ENCODE peak calls at places on chromosomes 12 and 14, in seven cellular contexts. One of them, this sample, is unnamed.
A peak's percentile ranks its signal among the peaks of the same experiment; 100 is the strongest.

GRCh38 chr14:89378119-89378518 is 38.9 kb downstream of the FOXN3 start:
- DNase-seq in K562: no peak
- DNase-seq in GM12878: no peak
- DNase-seq in SK-N-SH: no peak
- DNase-seq in H1: no peak
- DNase-seq in HepG2: no peak
- DNase-seq in GM12891: no peak
- DNase-seq in this sample: no peak

GRCh38 chr14:71474291-71474690 is 457.9 kb upstream of the RGS6 start:
- DNase-seq in HepG2: no peak
- DNase-seq in GM12891: no peak
- DNase-seq in GM12878: no peak
- DNase-seq in SK-N-SH: peak; percentile 16
- DNase-seq in H1: no peak
- DNase-seq in K562: no peak
- DNase-seq in this sample: no peak

GRCh38 chr14:75254901-75255300 is 23.7 kb upstream of the FOS start:
- DNase-seq in H1: no peak
- DNase-seq in SK-N-SH: no peak
- DNase-seq in K562: no peak
- DNase-seq in GM12878: no peak
- DNase-seq in GM12891: no peak
- DNase-seq in HepG2: no peak
- DNase-seq in this sample: no peak

GRCh38 chr12:10131101-10131632 is 1.2 kb upstream of the CLEC7A start:
- DNase-seq in K562: no peak
- DNase-seq in SK-N-SH: no peak
- DNase-seq in H1: no peak
- DNase-seq in HepG2: no peak
- DNase-seq in GM12878: no peak
- DNase-seq in GM12891: no peak
- DNase-seq in this sample: no peak

GRCh38 chr14:104803280-104803915 is 2.5 kb downstream of the ZBTB42 start:
- DNase-seq in SK-N-SH: no peak
- DNase-seq in GM12878: no peak
- DNase-seq in K562: no peak
- DNase-seq in H1: no peak
- DNase-seq in HepG2: no peak
- DNase-seq in GM12891: no peak
- DNase-seq in this sample: no peak

GRCh38 chr12:69732088-69732487 is 6.6 kb upstream of the RAB3IP start:
- DNase-seq in HepG2: no peak
- DNase-seq in SK-N-SH: no peak
- DNase-seq in GM12878: no peak
- DNase-seq in K562: no peak
- DNase-seq in H1: no peak
- DNase-seq in GM12891: no peak
- DNase-seq in this sample: no peak

GRCh38 chr12:107929436-107929835 is 154.9 kb downstream of the ASCL4 start:
- DNase-seq in HepG2: peak; percentile 35
- DNase-seq in H1: no peak
- DNase-seq in SK-N-SH: peak; percentile 42
- DNase-seq in GM12878: no peak
- DNase-seq in GM12891: no peak
- DNase-seq in K562: peak; percentile 34
- DNase-seq in this sample: no peak

GRCh38 chr14:88326352-88327103 is 3.5 kb upstream of the KCNK10 start:
- DNase-seq in K562: no peak
- DNase-seq in HepG2: no peak
- DNase-seq in GM12878: no peak
- DNase-seq in H1: peak; percentile 68
- DNase-seq in SK-N-SH: peak; percentile 51
- DNase-seq in GM12891: no peak
- DNase-seq in this sample: no peak

GRCh38 chr14:99415496-99416281 is 65.0 kb downstream of the SETD3 start:
- DNase-seq in GM12891: peak; percentile 57
- DNase-seq in H1: no peak
- DNase-seq in K562: peak; percentile 58
- DNase-seq in HepG2: peak; percentile 82
- DNase-seq in SK-N-SH: peak; percentile 77
- DNase-seq in GM12878: peak; percentile 55
- DNase-seq in this sample: peak; percentile 46

GRCh38 chr14:23299558-23299957 is 3.1 kb downstream of the PPP1R3E start:
- DNase-seq in GM12878: no peak
- DNase-seq in HepG2: peak; percentile 87
- DNase-seq in GM12891: no peak
- DNase-seq in SK-N-SH: no peak
- DNase-seq in K562: no peak
- DNase-seq in H1: no peak
- DNase-seq in this sample: no peak

GRCh38 chr12:65464930-65465329 is 186.4 kb downstream of the MSRB3 start:
- DNase-seq in SK-N-SH: no peak
- DNase-seq in K562: no peak
- DNase-seq in GM12878: no peak
- DNase-seq in GM12891: no peak
- DNase-seq in H1: no peak
- DNase-seq in HepG2: no peak
- DNase-seq in this sample: no peak

GRCh38 chr12:47942327-47943230 is 20.8 kb upstream of the TMEM106C start:
- DNase-seq in HepG2: peak; percentile 6
- DNase-seq in GM12891: no peak
- DNase-seq in SK-N-SH: peak; percentile 86
- DNase-seq in H1: peak; percentile 93
- DNase-seq in GM12878: no peak
- DNase-seq in K562: peak; percentile 66
- DNase-seq in this sample: peak; percentile 58

GRCh38 chr12:22530-23201 is 43.9 kb upstream of the IQSEC3 start:
- DNase-seq in K562: no peak
- DNase-seq in GM12891: no peak
- DNase-seq in GM12878: no peak
- DNase-seq in SK-N-SH: no peak
- DNase-seq in H1: peak; percentile 45
- DNase-seq in HepG2: no peak
- DNase-seq in this sample: no peak

GRCh38 chr14:54688229-54688628 is 121.3 kb downstream of the SAMD4A start:
- DNase-seq in H1: no peak
- DNase-seq in GM12891: no peak
- DNase-seq in SK-N-SH: no peak
- DNase-seq in HepG2: no peak
- DNase-seq in GM12878: no peak
- DNase-seq in K562: no peak
- DNase-seq in this sample: no peak

GRCh38 chr14:80037349-80037748 is 174.0 kb downstream of the DIO2 start:
- DNase-seq in HepG2: no peak
- DNase-seq in K562: no peak
- DNase-seq in SK-N-SH: no peak
- DNase-seq in GM12878: no peak
- DNase-seq in GM12891: no peak
- DNase-seq in H1: no peak
- DNase-seq in this sample: no peak

GRCh38 chr12:80620281-80620680 is 87.2 kb upstream of the MYF6 start:
- DNase-seq in HepG2: no peak
- DNase-seq in GM12878: no peak
- DNase-seq in GM12891: no peak
- DNase-seq in K562: no peak
- DNase-seq in H1: no peak
- DNase-seq in SK-N-SH: no peak
- DNase-seq in this sample: no peak

GRCh38 chr12:92702754-92703679 is at the start of gene PLEKHG7:
- DNase-seq in SK-N-SH: no peak
- DNase-seq in H1: no peak
- DNase-seq in GM12891: peak; percentile 33
- DNase-seq in HepG2: peak; percentile 47
- DNase-seq in GM12878: peak; percentile 80
- DNase-seq in K562: no peak
- DNase-seq in this sample: peak; percentile 27

GRCh38 chr12:92827836-92828431 is 101.2 kb downstream of the EEA1 start:
- DNase-seq in SK-N-SH: peak; percentile 47
- DNase-seq in HepG2: peak; percentile 46
- DNase-seq in GM12891: no peak
- DNase-seq in K562: peak; percentile 20
- DNase-seq in GM12878: peak; percentile 12
- DNase-seq in H1: no peak
- DNase-seq in this sample: peak; percentile 5

GRCh38 chr14:106185837-106186233 is 659.5 kb downstream of the TMEM121 start:
- DNase-seq in GM12878: no peak
- DNase-seq in K562: no peak
- DNase-seq in SK-N-SH: no peak
- DNase-seq in HepG2: no peak
- DNase-seq in H1: no peak
- DNase-seq in GM12891: no peak
- DNase-seq in this sample: no peak

GRCh38 chr12:31843399-31844095 is 114.7 kb upstream of the AMN1 start:
- DNase-seq in HepG2: no peak
- DNase-seq in GM12891: no peak
- DNase-seq in K562: no peak
- DNase-seq in SK-N-SH: no peak
- DNase-seq in GM12878: no peak
- DNase-seq in H1: no peak
- DNase-seq in this sample: no peak

GRCh38 chr12:17665839-17666238 is 424.2 kb downstream of the RERGL start:
- DNase-seq in HepG2: no peak
- DNase-seq in GM12878: no peak
- DNase-seq in SK-N-SH: no peak
- DNase-seq in K562: no peak
- DNase-seq in H1: no peak
- DNase-seq in GM12891: no peak
- DNase-seq in this sample: no peak

GRCh38 chr14:77290705-77291104 is 19.7 kb upstream of the NGB start:
- DNase-seq in GM12891: no peak
- DNase-seq in GM12878: no peak
- DNase-seq in HepG2: no peak
- DNase-seq in H1: no peak
- DNase-seq in SK-N-SH: no peak
- DNase-seq in K562: no peak
- DNase-seq in this sample: no peak

GRCh38 chr14:76091036-76091435 is 60.7 kb upstream of the GPATCH2L start:
- DNase-seq in GM12878: no peak
- DNase-seq in H1: no peak
- DNase-seq in K562: peak; percentile 56
- DNase-seq in SK-N-SH: no peak
- DNase-seq in HepG2: peak; percentile 15
- DNase-seq in GM12891: peak; percentile 36
- DNase-seq in this sample: no peak

GRCh38 chr14:49050836-49051235 is 535.3 kb downstream of the RPS29 start:
- DNase-seq in SK-N-SH: no peak
- DNase-seq in HepG2: no peak
- DNase-seq in K562: no peak
- DNase-seq in GM12891: no peak
- DNase-seq in H1: no peak
- DNase-seq in GM12878: no peak
- DNase-seq in this sample: no peak

GRCh38 chr12:110073049-110073831 is 24.9 kb upstream of the C12orf76 start:
- DNase-seq in GM12891: peak; percentile 16
- DNase-seq in HepG2: no peak
- DNase-seq in SK-N-SH: peak; percentile 60
- DNase-seq in GM12878: no peak
- DNase-seq in K562: no peak
- DNase-seq in H1: peak; percentile 48
- DNase-seq in this sample: no peak

GRCh38 chr12:51692016-51692415 is 101.0 kb downstream of the SCN8A start:
- DNase-seq in K562: no peak
- DNase-seq in GM12891: no peak
- DNase-seq in SK-N-SH: no peak
- DNase-seq in HepG2: no peak
- DNase-seq in H1: no peak
- DNase-seq in GM12878: no peak
- DNase-seq in this sample: no peak

GRCh38 chr12:111673503-111673902 is 12.3 kb downstream of the BRAP start:
- DNase-seq in H1: no peak
- DNase-seq in GM12878: no peak
- DNase-seq in SK-N-SH: peak; percentile 37
- DNase-seq in K562: peak; percentile 54
- DNase-seq in HepG2: peak; percentile 31
- DNase-seq in GM12891: no peak
- DNase-seq in this sample: no peak
- TF ChIP-seq TAF1 in H1: no peak
- TF ChIP-seq TAF1 in GM12878: no peak
- TF ChIP-seq TAF1 in SK-N-SH: no peak
- TF ChIP-seq TAF1 in K562: no peak
- TF ChIP-seq TAF1 in HepG2: no peak
- TF ChIP-seq TAF1 in GM12891: no peak
- TF ChIP-seq TAF1 in this sample: no peak

GRCh38 chr14:33765251-33765650 is 185.6 kb downstream of the EGLN3 start:
- DNase-seq in HepG2: no peak
- DNase-seq in GM12878: no peak
- DNase-seq in GM12891: no peak
- DNase-seq in SK-N-SH: peak; percentile 75
- DNase-seq in H1: peak; percentile 70
- DNase-seq in K562: no peak
- DNase-seq in this sample: no peak
- TF ChIP-seq TAF1 in HepG2: no peak
- TF ChIP-seq TAF1 in GM12878: no peak
- TF ChIP-seq TAF1 in GM12891: no peak
- TF ChIP-seq TAF1 in SK-N-SH: no peak
- TF ChIP-seq TAF1 in H1: no peak
- TF ChIP-seq TAF1 in K562: no peak
- TF ChIP-seq TAF1 in this sample: no peak

GRCh38 chr12:115002434-115002833 is 318.5 kb upstream of the TBX3 start:
- DNase-seq in K562: no peak
- DNase-seq in GM12891: no peak
- DNase-seq in HepG2: no peak
- DNase-seq in GM12878: no peak
- DNase-seq in SK-N-SH: peak; percentile 70
- DNase-seq in H1: no peak
- DNase-seq in this sample: no peak
- TF ChIP-seq TAF1 in K562: no peak
- TF ChIP-seq TAF1 in GM12891: no peak
- TF ChIP-seq TAF1 in HepG2: no peak
- TF ChIP-seq TAF1 in GM12878: no peak
- TF ChIP-seq TAF1 in SK-N-SH: no peak
- TF ChIP-seq TAF1 in H1: no peak
- TF ChIP-seq TAF1 in this sample: no peak

GRCh38 chr14:64761441-64762043 is 57.3 kb downstream of the PLEKHG3 start:
- DNase-seq in K562: no peak
- DNase-seq in HepG2: no peak
- DNase-seq in GM12878: no peak
- DNase-seq in H1: no peak
- DNase-seq in SK-N-SH: no peak
- DNase-seq in GM12891: no peak
- DNase-seq in this sample: no peak
- TF ChIP-seq TAF1 in K562: no peak
- TF ChIP-seq TAF1 in HepG2: no peak
- TF ChIP-seq TAF1 in GM12878: no peak
- TF ChIP-seq TAF1 in H1: no peak
- TF ChIP-seq TAF1 in SK-N-SH: no peak
- TF ChIP-seq TAF1 in GM12891: no peak
- TF ChIP-seq TAF1 in this sample: no peak

GRCh38 chr12:2638273-2639019 is 156.3 kb upstream of the FKBP4 start:
- DNase-seq in GM12878: no peak
- DNase-seq in H1: no peak
- DNase-seq in K562: no peak
- DNase-seq in GM12891: no peak
- DNase-seq in SK-N-SH: no peak
- DNase-seq in HepG2: no peak
- DNase-seq in this sample: no peak
- TF ChIP-seq TAF1 in GM12878: no peak
- TF ChIP-seq TAF1 in H1: no peak
- TF ChIP-seq TAF1 in K562: no peak
- TF ChIP-seq TAF1 in GM12891: no peak
- TF ChIP-seq TAF1 in SK-N-SH: no peak
- TF ChIP-seq TAF1 in HepG2: no peak
- TF ChIP-seq TAF1 in this sample: no peak